ENCODE peak calls at places on chromosomes 3 and 15, in nine cellular contexts. B is GM13977, E is Right ventricle myocardium superior, N is RPMI8226, R is endothelial cell, Q is NCI-H345, G is GM04504, K is NCI-H460, T is mesothelial cell of epicardium. Y is an unnamed sample.

GRCh38 chr3:24299236-24299635 is 195.4 kb downstream of the THRB start:
- DNase-seq in B (no peak), E (no peak), N (no peak), R (no peak), Q (no peak), G (no peak), K (no peak), T (no peak), Y (no peak)

GRCh38 chr3:56887402-56888025 is 85.8 kb upstream of the ARHGEF3 start:
- DNase-seq in B (no peak), E (no peak), N (no peak), R (no peak), Q (no peak), G (no peak), K (no peak), T (no peak), Y (no peak)

GRCh38 chr3:116432795-116433194 is 12.5 kb downstream of the LSAMP start:
- DNase-seq in B (no peak), E (no peak), N (no peak), R (no peak), Q (no peak), G (no peak), K (peak), T (no peak), Y (no peak)

GRCh38 chr3:8524249-8524648 is 22.6 kb downstream of the LMCD1 start:
- DNase-seq in B (no peak), E (peak), N (no peak), R (no peak), Q (no peak), G (no peak), K (no peak), T (no peak), Y (no peak)

GRCh38 chr15:27844018-27844666 is 255.0 kb downstream of the OCA2 start:
- DNase-seq in B (no peak), E (no peak), N (no peak), R (no peak), Q (no peak), G (peak), K (peak), T (no peak), Y (no peak)

GRCh38 chr3:42843730-42844713 is 31.7 kb downstream of the CYP8B1 start:
- DNase-seq in B (no peak), E (peak), N (no peak), R (no peak), Q (no peak), G (no peak), K (no peak), T (no peak), Y (no peak)

GRCh38 chr3:183513046-183513706 is 42.3 kb downstream of the KLHL6 start:
- DNase-seq in B (no peak), E (no peak), N (no peak), R (no peak), Q (no peak), G (no peak), K (no peak), T (no peak), Y (no peak)

GRCh38 chr3:171264758-171265157 is 195.4 kb downstream of the TNIK start:
- DNase-seq in B (no peak), E (no peak), N (no peak), R (no peak), Q (no peak), G (no peak), K (no peak), T (no peak), Y (no peak)

GRCh38 chr3:148366743-148367410 is 330.8 kb upstream of the AGTR1 start:
- DNase-seq in B (peak), E (no peak), N (peak), R (no peak), Q (peak), G (no peak), K (peak), T (no peak), Y (no peak)

GRCh38 chr15:42133892-42134502 is 22.4 kb downstream of the PLA2G4F start:
- DNase-seq in B (peak), E (no peak), N (peak), R (peak), Q (peak), G (no peak), K (peak), T (no peak), Y (no peak)

GRCh38 chr3:149468504-149469212 is 5.8 kb upstream of the TM4SF4 start:
- DNase-seq in B (peak), E (no peak), N (no peak), R (no peak), Q (no peak), G (no peak), K (no peak), T (no peak), Y (peak)

GRCh38 chr15:68997930-68998777 is 16.3 kb upstream of the NOX5 start:
- DNase-seq in B (no peak), E (no peak), N (no peak), R (no peak), Q (no peak), G (no peak), K (no peak), T (no peak), Y (no peak)

GRCh38 chr3:107063351-107063750 is 313.9 kb upstream of the CCDC54 start:
- DNase-seq in B (no peak), E (no peak), N (no peak), R (no peak), Q (no peak), G (no peak), K (no peak), T (no peak), Y (no peak)

GRCh38 chr3:24686764-24687163 is 192.1 kb upstream of the THRB start:
- DNase-seq in B (no peak), E (no peak), N (no peak), R (no peak), Q (no peak), G (peak), K (no peak), T (no peak), Y (no peak)

GRCh38 chr15:76339302-76340197 is 3.0 kb downstream of the ISL2 start:
- DNase-seq in B (peak), E (no peak), N (no peak), R (no peak), Q (no peak), G (no peak), K (no peak), T (no peak), Y (peak)

GRCh38 chr15:101477851-101478353 is 11.6 kb downstream of the PCSK6 start:
- DNase-seq in B (no peak), E (peak), N (no peak), R (no peak), Q (no peak), G (no peak), K (no peak), T (no peak), Y (no peak)

GRCh38 chr15:60077581-60078359 is 73.7 kb downstream of the FOXB1 start:
- DNase-seq in B (no peak), E (no peak), N (no peak), R (no peak), Q (peak), G (no peak), K (no peak), T (no peak), Y (no peak)

GRCh38 chr3:30273304-30274072 is 332.9 kb upstream of the TGFBR2 start:
- DNase-seq in B (no peak), E (no peak), N (no peak), R (no peak), Q (no peak), G (no peak), K (no peak), T (no peak), Y (no peak)

GRCh38 chr3:118436863-118437262 is 597.8 kb downstream of the IGSF11 start:
- DNase-seq in B (no peak), E (no peak), N (no peak), R (no peak), Q (no peak), G (no peak), K (no peak), T (no peak), Y (no peak)

GRCh38 chr3:170697803-170698350 is 112.0 kb upstream of the SLC7A14 start:
- DNase-seq in B (no peak), E (no peak), N (no peak), R (no peak), Q (peak), G (no peak), K (no peak), T (no peak), Y (no peak)

GRCh38 chr3:35777065-35777464 is 137.7 kb downstream of the ARPP21 start:
- DNase-seq in B (no peak), E (no peak), N (no peak), R (no peak), Q (no peak), G (no peak), K (no peak), T (no peak), Y (no peak)

GRCh38 chr15:43516801-43517353 is 531 bp upstream of the MAP1A start:
- DNase-seq in B (no peak), E (no peak), N (no peak), R (no peak), Q (no peak), G (no peak), K (no peak), T (no peak), Y (no peak)

GRCh38 chr3:188507244-188507720 is 353.3 kb downstream of the LPP start:
- DNase-seq in B (no peak), E (no peak), N (no peak), R (no peak), Q (no peak), G (peak), K (no peak), T (no peak), Y (no peak)

GRCh38 chr15:82810863-82811421 is 1.5 kb downstream of the WHAMM start:
- DNase-seq in B (peak), E (no peak), N (peak), R (no peak), Q (no peak), G (no peak), K (no peak), T (no peak), Y (no peak)

GRCh38 chr3:35648347-35648746 is 9.0 kb downstream of the ARPP21 start:
- DNase-seq in B (no peak), E (no peak), N (no peak), R (no peak), Q (no peak), G (no peak), K (no peak), T (no peak), Y (no peak)